ENCODE peak calls at places on chromosomes 2 and 18, in eight cellular contexts. One of them, this sample, is unnamed.

GRCh38 chr2:216626168-216626874 is 6.9 kb upstream of the IGFBP2 start:
- DNase-seq in ecto neural progenitor cell: no peak
- DNase-seq in Kasumi-1: no peak
- DNase-seq in astrocyte of the spinal cord: no peak
- DNase-seq in mesothelial cell of epicardium: no peak
- DNase-seq in midbrain: no peak
- DNase-seq in hippocampal formation: no peak
- DNase-seq in Peyer's patch: no peak
- DNase-seq in this sample: no peak

GRCh38 chr2:129806985-129807384 is 172.5 kb upstream of the RAB6C start:
- DNase-seq in Kasumi-1: no peak
- DNase-seq in mesothelial cell of epicardium: no peak
- DNase-seq in ecto neural progenitor cell: no peak
- DNase-seq in hippocampal formation: no peak
- DNase-seq in midbrain: no peak
- DNase-seq in Peyer's patch: no peak
- DNase-seq in astrocyte of the spinal cord: no peak
- DNase-seq in this sample: no peak

GRCh38 chr2:43387092-43388062 is 161.0 kb upstream of the ZFP36L2 start:
- DNase-seq in Peyer's patch: no peak
- DNase-seq in hippocampal formation: no peak
- DNase-seq in Kasumi-1: no peak
- DNase-seq in midbrain: no peak
- DNase-seq in mesothelial cell of epicardium: no peak
- DNase-seq in astrocyte of the spinal cord: peak
- DNase-seq in ecto neural progenitor cell: no peak
- DNase-seq in this sample: no peak

GRCh38 chr18:36828157-36828629 is 609 bp downstream of the TPGS2 start:
- DNase-seq in midbrain: no peak
- DNase-seq in Kasumi-1: peak
- DNase-seq in hippocampal formation: peak
- DNase-seq in Peyer's patch: peak
- DNase-seq in ecto neural progenitor cell: peak
- DNase-seq in astrocyte of the spinal cord: peak
- DNase-seq in mesothelial cell of epicardium: no peak
- DNase-seq in this sample: no peak

GRCh38 chr2:86225581-86225980 is 26.3 kb downstream of the MRPL35 start:
- DNase-seq in mesothelial cell of epicardium: no peak
- DNase-seq in Kasumi-1: peak
- DNase-seq in midbrain: peak
- DNase-seq in hippocampal formation: no peak
- DNase-seq in Peyer's patch: peak
- DNase-seq in ecto neural progenitor cell: no peak
- DNase-seq in astrocyte of the spinal cord: no peak
- DNase-seq in this sample: peak

GRCh38 chr2:7450188-7451156 is 533.3 kb downstream of the RNF144A start:
- DNase-seq in Peyer's patch: no peak
- DNase-seq in mesothelial cell of epicardium: no peak
- DNase-seq in midbrain: no peak
- DNase-seq in Kasumi-1: no peak
- DNase-seq in astrocyte of the spinal cord: no peak
- DNase-seq in ecto neural progenitor cell: no peak
- DNase-seq in hippocampal formation: no peak
- DNase-seq in this sample: no peak

GRCh38 chr2:2788076-2788475 is 457.0 kb upstream of the MYT1L start:
- DNase-seq in midbrain: no peak
- DNase-seq in hippocampal formation: no peak
- DNase-seq in ecto neural progenitor cell: peak
- DNase-seq in mesothelial cell of epicardium: no peak
- DNase-seq in Kasumi-1: no peak
- DNase-seq in astrocyte of the spinal cord: no peak
- DNase-seq in Peyer's patch: no peak
- DNase-seq in this sample: no peak

GRCh38 chr2:236565879-236566402 is 3.7 kb upstream of the ACKR3 start:
- DNase-seq in Kasumi-1: no peak
- DNase-seq in hippocampal formation: no peak
- DNase-seq in mesothelial cell of epicardium: no peak
- DNase-seq in astrocyte of the spinal cord: no peak
- DNase-seq in ecto neural progenitor cell: peak
- DNase-seq in midbrain: no peak
- DNase-seq in Peyer's patch: no peak
- DNase-seq in this sample: no peak

GRCh38 chr2:74530239-74531161 is 767 bp downstream of the HTRA2 start:
- DNase-seq in hippocampal formation: no peak
- DNase-seq in Peyer's patch: peak
- DNase-seq in Kasumi-1: peak
- DNase-seq in midbrain: no peak
- DNase-seq in astrocyte of the spinal cord: peak
- DNase-seq in mesothelial cell of epicardium: peak
- DNase-seq in ecto neural progenitor cell: no peak
- DNase-seq in this sample: no peak